ENCODE peak calls at places on chromosomes 16 and 17, in eight cellular contexts. One of them, this sample, is unnamed.

GRCh38 chr16:78543066-78543465 is 443.6 kb downstream of the WWOX start:
- DNase-seq in DMS153: no peak
- DNase-seq in mammary epithelial cell: no peak
- DNase-seq in cardiac muscle cell: no peak
- DNase-seq in stimulated activated CD4-positive, alpha-beta T cell treated with anti-CD3 and anti-CD28 coated beads, Interleukin-2, amount 100 ng/mL, for 48 hours: no peak
- DNase-seq in HCT116: no peak
- DNase-seq in hepatocyte: no peak
- DNase-seq in kidney tubule cell: no peak
- DNase-seq in this sample: peak

GRCh38 chr17:51507444-51507843 is 247.1 kb downstream of the UTP18 start:
- DNase-seq in DMS153: no peak
- DNase-seq in mammary epithelial cell: no peak
- DNase-seq in cardiac muscle cell: no peak
- DNase-seq in stimulated activated CD4-positive, alpha-beta T cell treated with anti-CD3 and anti-CD28 coated beads, Interleukin-2, amount 100 ng/mL, for 48 hours: no peak
- DNase-seq in HCT116: no peak
- DNase-seq in hepatocyte: no peak
- DNase-seq in kidney tubule cell: no peak
- DNase-seq in this sample: no peak

GRCh38 chr17:44794699-44795413 is 35.2 kb downstream of the GJC1 start:
- DNase-seq in DMS153: no peak
- DNase-seq in mammary epithelial cell: peak
- DNase-seq in cardiac muscle cell: peak
- DNase-seq in stimulated activated CD4-positive, alpha-beta T cell treated with anti-CD3 and anti-CD28 coated beads, Interleukin-2, amount 100 ng/mL, for 48 hours: no peak
- DNase-seq in HCT116: peak
- DNase-seq in hepatocyte: no peak
- DNase-seq in kidney tubule cell: peak
- DNase-seq in this sample: peak

GRCh38 chr17:75878174-75878998 is at the start of gene TRIM47:
- DNase-seq in DMS153: no peak
- DNase-seq in mammary epithelial cell: peak
- DNase-seq in cardiac muscle cell: peak
- DNase-seq in stimulated activated CD4-positive, alpha-beta T cell treated with anti-CD3 and anti-CD28 coated beads, Interleukin-2, amount 100 ng/mL, for 48 hours: no peak
- DNase-seq in HCT116: no peak
- DNase-seq in hepatocyte: peak
- DNase-seq in kidney tubule cell: peak
- DNase-seq in this sample: peak

GRCh38 chr16:22123146-22123545 is 30.8 kb downstream of the VWA3A start:
- DNase-seq in DMS153: no peak
- DNase-seq in mammary epithelial cell: no peak
- DNase-seq in cardiac muscle cell: no peak
- DNase-seq in stimulated activated CD4-positive, alpha-beta T cell treated with anti-CD3 and anti-CD28 coated beads, Interleukin-2, amount 100 ng/mL, for 48 hours: no peak
- DNase-seq in HCT116: peak
- DNase-seq in hepatocyte: no peak
- DNase-seq in kidney tubule cell: no peak
- DNase-seq in this sample: no peak

GRCh38 chr16:57146735-57147134 is 39.1 kb downstream of the PSME3IP1 start:
- DNase-seq in DMS153: no peak
- DNase-seq in mammary epithelial cell: no peak
- DNase-seq in cardiac muscle cell: no peak
- DNase-seq in stimulated activated CD4-positive, alpha-beta T cell treated with anti-CD3 and anti-CD28 coated beads, Interleukin-2, amount 100 ng/mL, for 48 hours: no peak
- DNase-seq in HCT116: no peak
- DNase-seq in hepatocyte: no peak
- DNase-seq in kidney tubule cell: no peak
- DNase-seq in this sample: peak

GRCh38 chr17:8466466-8466865 is 30.8 kb downstream of the NDEL1 start:
- DNase-seq in DMS153: no peak
- DNase-seq in mammary epithelial cell: no peak
- DNase-seq in cardiac muscle cell: peak
- DNase-seq in stimulated activated CD4-positive, alpha-beta T cell treated with anti-CD3 and anti-CD28 coated beads, Interleukin-2, amount 100 ng/mL, for 48 hours: no peak
- DNase-seq in HCT116: no peak
- DNase-seq in hepatocyte: no peak
- DNase-seq in kidney tubule cell: no peak
- DNase-seq in this sample: no peak

GRCh38 chr16:89048871-89049422 is 44.7 kb upstream of the ACSF3 start:
- DNase-seq in DMS153: no peak
- DNase-seq in mammary epithelial cell: no peak
- DNase-seq in cardiac muscle cell: no peak
- DNase-seq in stimulated activated CD4-positive, alpha-beta T cell treated with anti-CD3 and anti-CD28 coated beads, Interleukin-2, amount 100 ng/mL, for 48 hours: no peak
- DNase-seq in HCT116: no peak
- DNase-seq in hepatocyte: no peak
- DNase-seq in kidney tubule cell: no peak
- DNase-seq in this sample: no peak

GRCh38 chr16:1324286-1324826 is 9.1 kb upstream of the BAIAP3 start:
- DNase-seq in DMS153: no peak
- DNase-seq in mammary epithelial cell: no peak
- DNase-seq in cardiac muscle cell: no peak
- DNase-seq in stimulated activated CD4-positive, alpha-beta T cell treated with anti-CD3 and anti-CD28 coated beads, Interleukin-2, amount 100 ng/mL, for 48 hours: no peak
- DNase-seq in HCT116: no peak
- DNase-seq in hepatocyte: no peak
- DNase-seq in kidney tubule cell: no peak
- DNase-seq in this sample: no peak

GRCh38 chr17:74513987-74514631 is 17.2 kb downstream of the CD300LB start:
- DNase-seq in DMS153: peak
- DNase-seq in mammary epithelial cell: peak
- DNase-seq in cardiac muscle cell: peak
- DNase-seq in stimulated activated CD4-positive, alpha-beta T cell treated with anti-CD3 and anti-CD28 coated beads, Interleukin-2, amount 100 ng/mL, for 48 hours: no peak
- DNase-seq in HCT116: peak
- DNase-seq in hepatocyte: peak
- DNase-seq in kidney tubule cell: peak
- DNase-seq in this sample: peak

GRCh38 chr16:927406-927805 is 43.4 kb downstream of the LMF1 start:
- DNase-seq in DMS153: no peak
- DNase-seq in mammary epithelial cell: no peak
- DNase-seq in cardiac muscle cell: no peak
- DNase-seq in stimulated activated CD4-positive, alpha-beta T cell treated with anti-CD3 and anti-CD28 coated beads, Interleukin-2, amount 100 ng/mL, for 48 hours: no peak
- DNase-seq in HCT116: no peak
- DNase-seq in hepatocyte: no peak
- DNase-seq in kidney tubule cell: no peak
- DNase-seq in this sample: no peak

GRCh38 chr17:71494045-71494444 is 626.8 kb upstream of the SOX9 start:
- DNase-seq in DMS153: no peak
- DNase-seq in mammary epithelial cell: no peak
- DNase-seq in cardiac muscle cell: peak
- DNase-seq in stimulated activated CD4-positive, alpha-beta T cell treated with anti-CD3 and anti-CD28 coated beads, Interleukin-2, amount 100 ng/mL, for 48 hours: no peak
- DNase-seq in HCT116: no peak
- DNase-seq in hepatocyte: no peak
- DNase-seq in kidney tubule cell: peak
- DNase-seq in this sample: no peak

GRCh38 chr16:23407436-23408125 is 45.4 kb downstream of the COG7 start:
- DNase-seq in DMS153: no peak
- DNase-seq in mammary epithelial cell: no peak
- DNase-seq in cardiac muscle cell: no peak
- DNase-seq in stimulated activated CD4-positive, alpha-beta T cell treated with anti-CD3 and anti-CD28 coated beads, Interleukin-2, amount 100 ng/mL, for 48 hours: no peak
- DNase-seq in HCT116: no peak
- DNase-seq in hepatocyte: no peak
- DNase-seq in kidney tubule cell: no peak
- DNase-seq in this sample: no peak

GRCh38 chr17:18039535-18040286 is 503 bp downstream of the GID4 start:
- DNase-seq in DMS153: no peak
- DNase-seq in mammary epithelial cell: peak
- DNase-seq in cardiac muscle cell: peak
- DNase-seq in stimulated activated CD4-positive, alpha-beta T cell treated with anti-CD3 and anti-CD28 coated beads, Interleukin-2, amount 100 ng/mL, for 48 hours: peak
- DNase-seq in HCT116: no peak
- DNase-seq in hepatocyte: peak
- DNase-seq in kidney tubule cell: peak
- DNase-seq in this sample: peak

GRCh38 chr17:35433075-35433894 is 985 bp upstream of the SLFN12 start:
- DNase-seq in DMS153: no peak
- DNase-seq in mammary epithelial cell: peak
- DNase-seq in cardiac muscle cell: peak
- DNase-seq in stimulated activated CD4-positive, alpha-beta T cell treated with anti-CD3 and anti-CD28 coated beads, Interleukin-2, amount 100 ng/mL, for 48 hours: peak
- DNase-seq in HCT116: peak
- DNase-seq in hepatocyte: peak
- DNase-seq in kidney tubule cell: peak
- DNase-seq in this sample: peak

GRCh38 chr17:50198026-50198669 is 3.3 kb downstream of the COL1A1 start:
- DNase-seq in DMS153: peak
- DNase-seq in mammary epithelial cell: peak
- DNase-seq in cardiac muscle cell: peak
- DNase-seq in stimulated activated CD4-positive, alpha-beta T cell treated with anti-CD3 and anti-CD28 coated beads, Interleukin-2, amount 100 ng/mL, for 48 hours: peak
- DNase-seq in HCT116: peak
- DNase-seq in hepatocyte: peak
- DNase-seq in kidney tubule cell: peak
- DNase-seq in this sample: peak

GRCh38 chr16:16992986-16993783 is 477.6 kb downstream of the XYLT1 start:
- DNase-seq in DMS153: no peak
- DNase-seq in mammary epithelial cell: no peak
- DNase-seq in cardiac muscle cell: no peak
- DNase-seq in stimulated activated CD4-positive, alpha-beta T cell treated with anti-CD3 and anti-CD28 coated beads, Interleukin-2, amount 100 ng/mL, for 48 hours: no peak
- DNase-seq in HCT116: no peak
- DNase-seq in hepatocyte: no peak
- DNase-seq in kidney tubule cell: no peak
- DNase-seq in this sample: no peak

GRCh38 chr17:8944748-8945147 is 20.8 kb downstream of the PIK3R5 start:
- DNase-seq in DMS153: no peak
- DNase-seq in mammary epithelial cell: no peak
- DNase-seq in cardiac muscle cell: no peak
- DNase-seq in stimulated activated CD4-positive, alpha-beta T cell treated with anti-CD3 and anti-CD28 coated beads, Interleukin-2, amount 100 ng/mL, for 48 hours: no peak
- DNase-seq in HCT116: no peak
- DNase-seq in hepatocyte: no peak
- DNase-seq in kidney tubule cell: no peak
- DNase-seq in this sample: no peak

GRCh38 chr16:84498859-84499620 is 5.4 kb downstream of the MEAK7 start:
- DNase-seq in DMS153: no peak
- DNase-seq in mammary epithelial cell: no peak
- DNase-seq in cardiac muscle cell: no peak
- DNase-seq in stimulated activated CD4-positive, alpha-beta T cell treated with anti-CD3 and anti-CD28 coated beads, Interleukin-2, amount 100 ng/mL, for 48 hours: no peak
- DNase-seq in HCT116: no peak
- DNase-seq in hepatocyte: peak
- DNase-seq in kidney tubule cell: peak
- DNase-seq in this sample: peak

GRCh38 chr16:72909196-72909595 is 138.7 kb downstream of the ZFHX3 start:
- DNase-seq in DMS153: no peak
- DNase-seq in mammary epithelial cell: no peak
- DNase-seq in cardiac muscle cell: no peak
- DNase-seq in stimulated activated CD4-positive, alpha-beta T cell treated with anti-CD3 and anti-CD28 coated beads, Interleukin-2, amount 100 ng/mL, for 48 hours: no peak
- DNase-seq in HCT116: no peak
- DNase-seq in hepatocyte: no peak
- DNase-seq in kidney tubule cell: no peak
- DNase-seq in this sample: no peak

GRCh38 chr16:35131429-35131828 is 1672.0 kb downstream of the TP53TG3F start:
- DNase-seq in DMS153: no peak
- DNase-seq in mammary epithelial cell: no peak
- DNase-seq in cardiac muscle cell: no peak
- DNase-seq in stimulated activated CD4-positive, alpha-beta T cell treated with anti-CD3 and anti-CD28 coated beads, Interleukin-2, amount 100 ng/mL, for 48 hours: no peak
- DNase-seq in HCT116: no peak
- DNase-seq in hepatocyte: no peak
- DNase-seq in kidney tubule cell: no peak
- DNase-seq in this sample: no peak

This sample was measured in islet precursor cell.